ENCODE peak calls at places on chromosomes 7 and 10, in five cellular contexts. One of them, this sample, is unnamed.

GRCh38 chr7:30225863-30226361 is 58.5 kb upstream of the ZNRF2 start:
- DNase-seq in IMR-90: peak; percentile 8
- DNase-seq in mesenchymal stem cell: peak; percentile 25
- DNase-seq in H1: no peak
- DNase-seq in H9: no peak
- DNase-seq in this sample: no peak

GRCh38 chr10:33237736-33238624 is 96.5 kb downstream of the NRP1 start:
- DNase-seq in IMR-90: peak; percentile 99
- DNase-seq in mesenchymal stem cell: peak; percentile 94
- DNase-seq in H9: no peak
- DNase-seq in H1: no peak
- DNase-seq in this sample: no peak

GRCh38 chr10:6347391-6347951 is 144.7 kb downstream of the PFKFB3 start:
- DNase-seq in IMR-90: peak; percentile 7
- DNase-seq in H1: no peak
- DNase-seq in H9: no peak
- DNase-seq in mesenchymal stem cell: no peak
- DNase-seq in this sample: no peak

GRCh38 chr10:130338588-130339070 is 202.4 kb downstream of the GLRX3 start:
- DNase-seq in IMR-90: no peak
- DNase-seq in H9: no peak
- DNase-seq in mesenchymal stem cell: no peak
- DNase-seq in H1: no peak
- DNase-seq in this sample: no peak

GRCh38 chr7:122885583-122886356 is 490 bp downstream of the CADPS2 start:
- DNase-seq in mesenchymal stem cell: peak; percentile 67
- DNase-seq in H1: peak; percentile 73
- DNase-seq in H9: peak; percentile 50
- DNase-seq in IMR-90: no peak
- DNase-seq in this sample: peak; percentile 32

GRCh38 chr10:124534231-124534798 is 72.7 kb downstream of the LHPP start:
- DNase-seq in H1: no peak
- DNase-seq in H9: peak; percentile 69
- DNase-seq in IMR-90: no peak
- DNase-seq in mesenchymal stem cell: peak; percentile 17
- DNase-seq in this sample: no peak

GRCh38 chr7:118803-119376 is 73.5 kb upstream of the FAM20C start:
- DNase-seq in mesenchymal stem cell: peak; percentile 29
- DNase-seq in IMR-90: no peak
- DNase-seq in H1: no peak
- DNase-seq in H9: no peak
- DNase-seq in this sample: no peak

GRCh38 chr7:129258649-129259389 is 34.0 kb downstream of the AHCYL2 start:
- DNase-seq in H9: peak; percentile 58
- DNase-seq in H1: no peak
- DNase-seq in mesenchymal stem cell: peak; percentile 19
- DNase-seq in IMR-90: no peak
- DNase-seq in this sample: peak; percentile 89

GRCh38 chr7:132485600-132486594 is 90.4 kb downstream of the PLXNA4 start:
- DNase-seq in H1: no peak
- DNase-seq in IMR-90: no peak
- DNase-seq in H9: no peak
- DNase-seq in mesenchymal stem cell: no peak
- DNase-seq in this sample: no peak

GRCh38 chr7:153389261-153389660 is 629.7 kb downstream of the ACTR3B start:
- DNase-seq in H1: peak; percentile 8
- DNase-seq in IMR-90: no peak
- DNase-seq in mesenchymal stem cell: no peak
- DNase-seq in H9: no peak
- DNase-seq in this sample: no peak

GRCh38 chr10:126906704-126907422 is 1.6 kb downstream of the DOCK1 start:
- DNase-seq in H1: no peak
- DNase-seq in mesenchymal stem cell: no peak
- DNase-seq in H9: peak; percentile 22
- DNase-seq in IMR-90: no peak
- DNase-seq in this sample: no peak

GRCh38 chr10:36703179-36703578 is 422.2 kb upstream of the ANKRD30A start:
- DNase-seq in IMR-90: no peak
- DNase-seq in mesenchymal stem cell: no peak
- DNase-seq in H9: no peak
- DNase-seq in H1: no peak
- DNase-seq in this sample: no peak

GRCh38 chr10:80458638-80459037 is 4.5 kb downstream of the TSPAN14 start:
- DNase-seq in IMR-90: no peak
- DNase-seq in H1: no peak
- DNase-seq in mesenchymal stem cell: no peak
- DNase-seq in H9: no peak
- DNase-seq in this sample: no peak

GRCh38 chr10:93403741-93404354 is 78.3 kb downstream of the MYOF start:
- DNase-seq in H9: no peak
- DNase-seq in mesenchymal stem cell: no peak
- DNase-seq in H1: no peak
- DNase-seq in IMR-90: no peak
- DNase-seq in this sample: no peak

GRCh38 chr7:130352335-130353074 is 7.9 kb downstream of the CPA5 start:
- DNase-seq in IMR-90: peak; percentile 75
- DNase-seq in H9: no peak
- DNase-seq in H1: no peak
- DNase-seq in mesenchymal stem cell: peak; percentile 86
- DNase-seq in this sample: no peak

GRCh38 chr7:87218941-87219544 is 489 bp downstream of the TMEM243 start:
- DNase-seq in H9: peak; percentile 74
- DNase-seq in mesenchymal stem cell: peak; percentile 61
- DNase-seq in IMR-90: peak; percentile 34
- DNase-seq in H1: no peak
- DNase-seq in this sample: peak; percentile 14

GRCh38 chr10:114821915-114822770 is 563 bp downstream of the FHIP2A start:
- DNase-seq in H9: peak; percentile 41
- DNase-seq in IMR-90: peak; percentile 14
- DNase-seq in mesenchymal stem cell: peak; percentile 43
- DNase-seq in H1: peak; percentile 67
- DNase-seq in this sample: peak; percentile 21

GRCh38 chr7:128863433-128863989 is 855 bp downstream of the ATP6V1F start:
- DNase-seq in IMR-90: peak; percentile 74
- DNase-seq in mesenchymal stem cell: peak; percentile 84
- DNase-seq in H9: peak; percentile 71
- DNase-seq in H1: peak; percentile 65
- DNase-seq in this sample: peak; percentile 51

GRCh38 chr7:143882611-143883078 is 19.3 kb downstream of the TCAF1 start:
- DNase-seq in H1: no peak
- DNase-seq in H9: peak; percentile 56
- DNase-seq in mesenchymal stem cell: peak; percentile 81
- DNase-seq in IMR-90: peak; percentile 56
- DNase-seq in this sample: peak; percentile 75
- H3K14ac ChIP-seq in H1: no peak overlapping the region
- H3K14ac ChIP-seq in H9: peak overlapping the region; percentile 73
- H3K14ac ChIP-seq in mesenchymal stem cell: no peak overlapping the region
- H3K14ac ChIP-seq in IMR-90: peak overlapping the region; percentile 87
- H3K14ac ChIP-seq in this sample: no peak overlapping the region

GRCh38 chr7:127585044-127585953 is at the start of gene GCC1:
- DNase-seq in H1: peak; percentile 100
- DNase-seq in mesenchymal stem cell: peak; percentile 91
- DNase-seq in H9: peak; percentile 92
- DNase-seq in IMR-90: peak; percentile 87
- DNase-seq in this sample: peak; percentile 88
- H4K8ac ChIP-seq in H1: peak within 1 kb of the TSS; percentile 86
- H4K8ac ChIP-seq in mesenchymal stem cell: peak within 1 kb of the TSS; percentile 90
- H4K8ac ChIP-seq in H9: no peak within 1 kb of the TSS
- H4K8ac ChIP-seq in IMR-90: peak within 1 kb of the TSS; percentile 94
- H4K8ac ChIP-seq in this sample: no peak within 1 kb of the TSS

DNA sequence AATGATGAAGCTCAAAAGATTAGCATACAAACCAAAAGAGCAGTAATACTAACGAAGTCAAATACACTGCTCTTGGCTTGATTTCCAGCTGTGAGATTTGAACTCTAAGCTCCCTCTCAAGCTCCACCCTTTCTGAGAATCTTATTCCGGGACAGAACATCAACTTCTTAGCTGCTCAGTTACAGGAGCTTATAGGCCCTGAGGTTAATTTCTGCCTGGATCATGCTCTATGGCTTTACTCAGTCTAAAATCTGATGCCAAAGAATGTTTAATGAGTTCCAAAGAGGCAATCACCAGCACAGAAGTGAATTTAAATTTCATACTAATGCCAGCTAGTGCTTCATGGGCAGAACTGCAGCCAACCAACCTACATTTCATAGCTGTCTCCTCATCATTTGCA is 707.2 kb downstream of the MAGI2 start:
- DNase-seq in H1: no peak
- DNase-seq in H9: no peak
- DNase-seq in mesenchymal stem cell: no peak
- DNase-seq in IMR-90: no peak
- DNase-seq in this sample: no peak
- H2BK15ac ChIP-seq in H1: no peak overlapping the region
- H2BK15ac ChIP-seq in H9: no peak overlapping the region
- H2BK15ac ChIP-seq in mesenchymal stem cell: no peak overlapping the region
- H2BK15ac ChIP-seq in IMR-90: no peak overlapping the region
- H2BK15ac ChIP-seq in this sample: no peak overlapping the region

GRCh38 chr10:29140991-29141390 is 147.9 kb upstream of the LYZL1 start:
- DNase-seq in mesenchymal stem cell: peak; percentile 61
- DNase-seq in H1: no peak
- DNase-seq in IMR-90: peak; percentile 92
- DNase-seq in H9: no peak
- DNase-seq in this sample: no peak
- H3K14ac ChIP-seq in mesenchymal stem cell: no peak overlapping the region
- H3K14ac ChIP-seq in H1: no peak overlapping the region
- H3K14ac ChIP-seq in IMR-90: peak overlapping the region; percentile 73
- H3K14ac ChIP-seq in H9: no peak overlapping the region
- H3K14ac ChIP-seq in this sample: no peak overlapping the region

GRCh38 chr10:19750972-19751371 is 65.3 kb upstream of the PLXDC2 start:
- DNase-seq in IMR-90: no peak
- DNase-seq in H1: no peak
- DNase-seq in mesenchymal stem cell: no peak
- DNase-seq in H9: no peak
- DNase-seq in this sample: no peak

GRCh38 chr10:19762026-19762425 is 54.2 kb upstream of the PLXDC2 start:
- DNase-seq in IMR-90: no peak
- DNase-seq in mesenchymal stem cell: peak; percentile 57
- DNase-seq in H9: no peak
- DNase-seq in H1: no peak
- DNase-seq in this sample: no peak

GRCh38 chr10:19756919-19757318 is 59.3 kb upstream of the PLXDC2 start:
- DNase-seq in H1: no peak
- DNase-seq in mesenchymal stem cell: no peak
- DNase-seq in H9: no peak
- DNase-seq in IMR-90: no peak
- DNase-seq in this sample: no peak
- H4K8ac ChIP-seq in H1: no peak overlapping the region
- H4K8ac ChIP-seq in mesenchymal stem cell: no peak overlapping the region
- H4K8ac ChIP-seq in H9: no peak overlapping the region
- H4K8ac ChIP-seq in IMR-90: no peak overlapping the region
- H4K8ac ChIP-seq in this sample: no peak overlapping the region

GRCh38 chr10:73924935-73925334 is 14.0 kb downstream of the PLAU start:
- DNase-seq in H1: no peak
- DNase-seq in IMR-90: no peak
- DNase-seq in H9: no peak
- DNase-seq in mesenchymal stem cell: no peak
- DNase-seq in this sample: no peak

GRCh38 chr10:73920084-73920483 is 9.2 kb downstream of the PLAU start:
- DNase-seq in mesenchymal stem cell: peak; percentile 54
- DNase-seq in H1: no peak
- DNase-seq in IMR-90: no peak
- DNase-seq in H9: no peak
- DNase-seq in this sample: no peak

GRCh38 chr10:73922007-73922863 is 11.3 kb downstream of the PLAU start:
- DNase-seq in IMR-90: no peak
- DNase-seq in H9: no peak
- DNase-seq in H1: no peak
- DNase-seq in mesenchymal stem cell: no peak
- DNase-seq in this sample: no peak

GRCh38 chr10:73923935-73924598 is 13.1 kb downstream of the PLAU start:
- DNase-seq in mesenchymal stem cell: no peak
- DNase-seq in H1: no peak
- DNase-seq in IMR-90: no peak
- DNase-seq in H9: no peak
- DNase-seq in this sample: no peak

DNA sequence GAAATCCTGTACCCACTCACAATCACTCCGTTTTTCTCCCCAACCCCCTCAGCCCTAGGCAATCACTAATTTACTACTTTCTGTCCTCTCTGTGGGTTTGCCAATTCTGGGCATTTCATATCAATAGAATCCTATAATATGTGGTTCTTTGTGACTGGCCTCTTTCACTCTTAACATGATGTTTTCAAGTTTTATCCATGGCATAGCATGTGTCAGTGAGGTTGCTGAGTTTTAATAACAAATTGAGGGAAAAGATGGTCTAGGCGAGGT is 11.9 kb downstream of the PLAU start:
- DNase-seq in H1: no peak
- DNase-seq in mesenchymal stem cell: no peak
- DNase-seq in H9: no peak
- DNase-seq in IMR-90: no peak
- DNase-seq in this sample: no peak
- H2BK15ac ChIP-seq in H1: no peak overlapping the region
- H2BK15ac ChIP-seq in mesenchymal stem cell: no peak overlapping the region
- H2BK15ac ChIP-seq in H9: no peak overlapping the region
- H2BK15ac ChIP-seq in IMR-90: no peak overlapping the region
- H2BK15ac ChIP-seq in this sample: no peak overlapping the region

DNA sequence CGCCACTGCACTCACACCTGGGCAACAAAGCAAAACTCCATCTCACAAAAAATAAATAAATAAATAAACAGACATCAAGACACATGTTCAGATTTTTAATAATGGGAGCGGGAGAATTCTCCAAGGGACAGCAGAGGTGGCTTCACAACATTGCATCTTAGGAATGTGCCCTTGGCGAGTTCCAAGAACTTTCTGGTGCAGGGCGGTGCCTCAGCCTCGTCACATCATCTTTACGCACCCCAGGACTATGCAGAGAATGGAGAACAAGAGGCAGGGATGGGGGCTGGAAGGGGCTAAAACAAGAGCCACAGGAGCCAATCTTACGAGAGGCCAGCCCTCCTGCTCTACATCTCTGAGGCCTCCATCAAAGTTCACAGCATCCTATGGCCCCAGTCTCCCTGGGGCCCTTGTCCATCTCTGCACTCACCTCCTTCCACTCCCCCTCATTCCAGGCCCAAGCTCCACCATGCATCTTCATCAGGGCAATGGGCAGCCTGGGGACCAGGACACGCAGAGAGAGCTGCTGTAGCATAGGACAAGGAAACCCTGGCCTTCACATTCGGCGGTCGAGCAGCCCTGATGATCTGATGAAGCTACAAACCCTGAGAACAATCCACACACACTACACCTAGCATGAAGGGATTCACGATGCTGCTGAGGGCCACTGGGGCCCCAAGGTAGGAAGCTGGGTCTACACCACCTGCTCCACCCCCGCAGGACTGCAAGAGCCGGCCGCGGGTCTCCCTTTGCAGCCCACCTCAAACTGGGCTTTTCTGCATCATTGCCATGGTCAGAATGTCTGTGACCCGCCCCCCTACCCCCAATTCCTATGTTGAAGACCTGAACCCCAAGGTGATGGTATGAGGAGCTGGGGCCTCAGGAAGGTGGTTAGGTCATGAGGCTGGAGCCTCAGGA is 22.3 kb downstream of the TNS3 start:
- DNase-seq in IMR-90: no peak
- DNase-seq in H1: no peak
- DNase-seq in H9: no peak
- DNase-seq in mesenchymal stem cell: no peak
- DNase-seq in this sample: no peak
- H3K14ac ChIP-seq in IMR-90: no peak overlapping the region
- H3K14ac ChIP-seq in H1: no peak overlapping the region
- H3K14ac ChIP-seq in H9: no peak overlapping the region
- H3K14ac ChIP-seq in mesenchymal stem cell: no peak overlapping the region
- H3K14ac ChIP-seq in this sample: peak overlapping the region; percentile 72

GRCh38 chr7:4185736-4186512 is 496.2 kb upstream of the FOXK1 start:
- DNase-seq in H9: no peak
- DNase-seq in mesenchymal stem cell: no peak
- DNase-seq in IMR-90: no peak
- DNase-seq in H1: no peak
- DNase-seq in this sample: no peak
- H4K8ac ChIP-seq in H9: no peak overlapping the region
- H4K8ac ChIP-seq in mesenchymal stem cell: no peak overlapping the region
- H4K8ac ChIP-seq in IMR-90: no peak overlapping the region
- H4K8ac ChIP-seq in H1: peak overlapping the region; percentile 9
- H4K8ac ChIP-seq in this sample: no peak overlapping the region

This sample was measured in neuronal stem cell.